ENCODE peak calls at places on chromosomes 12 and 14, in six cellular contexts. O is hypothalamus, I is ACHN, R is psoas muscle, A is left ventricle myocardium inferior, K is IMR-90. V is an unnamed sample.

GRCh38 chr12:63845726-63846125 is 1.2 kb downstream of the SRGAP1 start:
- DNase-seq in O (no peak), I (peak), R (no peak), A (no peak), K (peak), V (no peak)

GRCh38 chr12:70853326-70853725 is 67.2 kb downstream of the PTPRR start:
- DNase-seq in O (no peak), I (no peak), R (no peak), A (no peak), K (peak), V (peak)

GRCh38 chr12:107660861-107661415 is 24.7 kb upstream of the PWP1 start:
- DNase-seq in O (no peak), I (no peak), R (no peak), A (no peak), K (no peak), V (no peak)

GRCh38 chr12:50055831-50056628 is 1.4 kb upstream of the ASIC1 start:
- DNase-seq in O (no peak), I (peak), R (no peak), A (no peak), K (peak), V (no peak)

GRCh38 chr12:20144341-20144740 is 224.0 kb upstream of the PDE3A start:
- DNase-seq in O (no peak), I (no peak), R (no peak), A (no peak), K (no peak), V (no peak)

GRCh38 chr14:81211844-81212243 is 8.9 kb downstream of the GTF2A1 start:
- DNase-seq in O (no peak), I (peak), R (peak), A (peak), K (peak), V (no peak)

GRCh38 chr12:104671407-104672095 is 214.8 kb downstream of the CHST11 start:
- DNase-seq in O (no peak), I (peak), R (peak), A (peak), K (peak), V (peak)

GRCh38 chr12:41970744-41971143 is 173.9 kb downstream of the GXYLT1 start:
- DNase-seq in O (no peak), I (no peak), R (no peak), A (no peak), K (no peak), V (no peak)

GRCh38 chr14:75714993-75715392 is 53.9 kb downstream of the TTLL5 start:
- DNase-seq in O (no peak), I (no peak), R (no peak), A (no peak), K (no peak), V (no peak)

GRCh38 chr12:121788176-121788818 is 5.2 kb downstream of the RHOF start:
- DNase-seq in O (no peak), I (no peak), R (no peak), A (no peak), K (no peak), V (no peak)

GRCh38 chr12:46385439-46385838 is 12.9 kb upstream of the SLC38A2 start:
- DNase-seq in O (no peak), I (peak), R (no peak), A (no peak), K (no peak), V (no peak)

GRCh38 chr14:61876362-61877049 is 114.3 kb downstream of the SNAPC1 start:
- DNase-seq in O (no peak), I (no peak), R (no peak), A (no peak), K (no peak), V (no peak)

GRCh38 chr12:103801709-103802585 is 39.1 kb downstream of the NT5DC3 start:
- DNase-seq in O (no peak), I (no peak), R (peak), A (no peak), K (peak), V (no peak)

GRCh38 chr12:96237465-96238077 is 43.4 kb downstream of the ELK3 start:
- DNase-seq in O (no peak), I (peak), R (peak), A (peak), K (peak), V (peak)

GRCh38 chr14:95157987-95158712 is 821 bp upstream of the DICER1 start:
- DNase-seq in O (no peak), I (no peak), R (peak), A (no peak), K (no peak), V (no peak)

GRCh38 chr12:132501189-132501940 is 11.4 kb downstream of the FBRSL1 start:
- DNase-seq in O (no peak), I (no peak), R (no peak), A (no peak), K (no peak), V (no peak)

GRCh38 chr12:112314981-112315380 is 67.2 kb downstream of the HECTD4 start:
- DNase-seq in O (no peak), I (peak), R (no peak), A (no peak), K (peak), V (no peak)

GRCh38 chr14:93892505-93892839 is 34.7 kb upstream of the FAM181A start:
- DNase-seq in O (no peak), I (no peak), R (no peak), A (no peak), K (no peak), V (no peak)

GRCh38 chr12:115337693-115338543 is 653.9 kb upstream of the TBX3 start:
- DNase-seq in O (no peak), I (peak), R (peak), A (peak), K (peak), V (peak)

GRCh38 chr14:77024171-77024627 is 4.3 kb downstream of the IRF2BPL start:
- DNase-seq in O (no peak), I (no peak), R (no peak), A (peak), K (peak), V (no peak)

GRCh38 chr12:109577311-109577710 is 3.7 kb downstream of the MVK start:
- DNase-seq in O (no peak), I (no peak), R (no peak), A (no peak), K (no peak), V (no peak)

GRCh38 chr12:130872179-130873096 is 572 bp downstream of the RAN start:
- DNase-seq in O (no peak), I (peak), R (peak), A (peak), K (no peak), V (no peak)

GRCh38 chr12:99111600-99111999 is 466.5 kb downstream of the APAF1 start:
- DNase-seq in O (no peak), I (no peak), R (no peak), A (no peak), K (no peak), V (no peak)

GRCh38 chr14:75282166-75282547 is 3.5 kb downstream of the FOS start:
- DNase-seq in O (no peak), I (peak), R (no peak), A (no peak), K (peak), V (peak)

GRCh38 chr12:128820723-128821432 is 2.9 kb downstream of the SLC15A4 start:
- DNase-seq in O (no peak), I (no peak), R (peak), A (peak), K (no peak), V (no peak)

GRCh38 chr12:47328831-47329545 is 249.2 kb upstream of the AMIGO2 start:
- DNase-seq in O (no peak), I (no peak), R (no peak), A (no peak), K (peak), V (no peak)

GRCh38 chr12:97075583-97076268 is 168.7 kb downstream of the NEDD1 start:
- DNase-seq in O (no peak), I (no peak), R (no peak), A (no peak), K (no peak), V (no peak)

V was measured in right atrium auricular region.